ENCODE peak calls at places on chromosomes 6 and 20, in five cellular contexts. U is AG09309, S is psoas muscle, C is kidney tubule cell, J is C1 segment of cervical spinal cord. X is an unnamed sample.

GRCh38 chr20:35663813-35664543 is 722 bp downstream of the CPNE1 start:
- DNase-seq in C (peak), S (peak), J (no peak), U (no peak), X (peak)

GRCh38 chr6:163620670-163621330 is 206.3 kb downstream of the QKI start:
- DNase-seq in C (peak), U (no peak), S (no peak), J (no peak), X (no peak)

GRCh38 chr6:37566209-37566859 is 66.6 kb upstream of the CCDC167 start:
- DNase-seq in C (peak), S (peak), U (no peak), J (peak), X (peak)

GRCh38 chr6:99330159-99330558 is 19.3 kb downstream of the FAXC start:
- DNase-seq in U (peak), S (no peak), J (no peak), C (peak), X (peak)

GRCh38 chr6:34900321-34901031 is 11.4 kb downstream of the ANKS1A start:
- DNase-seq in U (no peak), J (no peak), S (no peak), C (no peak), X (no peak)

GRCh38 chr6:35178932-35179832 is 34.6 kb upstream of the SCUBE3 start:
- DNase-seq in J (no peak), U (no peak), S (no peak), C (no peak), X (no peak)

GRCh38 chr6:138571174-138571573 is 71.9 kb upstream of the NHSL1 start:
- DNase-seq in U (no peak), J (no peak), C (no peak), S (no peak), X (no peak)

GRCh38 chr6:95413789-95414188 is 163.5 kb upstream of the MANEA start:
- DNase-seq in C (no peak), J (no peak), U (no peak), S (no peak), X (no peak)

GRCh38 chr6:44227138-44227770 is 3.9 kb downstream of the SLC29A1 start:
- DNase-seq in C (no peak), S (no peak), J (no peak), U (no peak), X (no peak)

GRCh38 chr6:6851059-6851658 is 256.6 kb upstream of the RREB1 start:
- DNase-seq in J (no peak), C (peak), U (peak), S (no peak), X (peak)

GRCh38 chr20:8601542-8601912 is 467.4 kb upstream of the PLCB4 start:
- DNase-seq in J (no peak), S (no peak), U (no peak), C (peak), X (no peak)

GRCh38 chr6:3351105-3351676 is 92.4 kb downstream of the PSMG4 start:
- DNase-seq in U (no peak), J (no peak), C (no peak), S (no peak), X (no peak)

GRCh38 chr20:1369970-1370369 is 22.9 kb downstream of the FKBP1A start:
- DNase-seq in C (no peak), S (no peak), J (no peak), U (no peak), X (no peak)

GRCh38 chr6:143504369-143504768 is 7.2 kb downstream of the FUCA2 start:
- DNase-seq in J (no peak), C (no peak), U (no peak), S (no peak), X (no peak)

GRCh38 chr6:139060332-139060731 is 31.8 kb downstream of the ABRACL start:
- DNase-seq in C (no peak), J (no peak), S (no peak), U (peak), X (no peak)

GRCh38 chr20:38609828-38610227 is 8.2 kb downstream of the ARHGAP40 start:
- DNase-seq in U (no peak), J (no peak), S (no peak), C (no peak), X (no peak)

GRCh38 chr20:63215101-63216040 is 560 bp downstream of the YTHDF1 start:
- DNase-seq in J (peak), U (no peak), S (no peak), C (peak), X (no peak)

GRCh38 chr6:111572216-111572706 is 33.4 kb downstream of the TRAF3IP2 start:
- DNase-seq in J (no peak), C (no peak), U (no peak), S (no peak), X (no peak)

GRCh38 chr6:29887819-29888581 is 54.3 kb upstream of the HLA-A start:
- DNase-seq in S (peak), C (peak), J (peak), U (no peak), X (peak)

GRCh38 chr6:82902290-82902689 is 163.4 kb downstream of the UBE3D start:
- DNase-seq in C (no peak), S (no peak), J (no peak), U (no peak), X (no peak)

X was measured in mucosa of gallbladder.